ENCODE peak calls at places on chromosome 9, in four cellular contexts. F is cardiac muscle cell, L is MM.1S, H is choroid plexus epithelial cell. M is an unnamed sample.

GRCh38 chr9:130835441-130836298 is 616 bp downstream of the ABL1 start:
- DNase-seq in F (peak), L (no peak), H (peak), M (peak)

GRCh38 chr9:96243798-96244197 is 58.2 kb downstream of the HSD17B3 start:
- DNase-seq in F (no peak), L (no peak), H (no peak), M (no peak)

GRCh38 chr9:94875300-94876063 is 149.0 kb downstream of the AOPEP start:
- DNase-seq in F (no peak), L (peak), H (no peak), M (no peak)

GRCh38 chr9:127846451-127847154 is 7.9 kb downstream of the ENG start:
- DNase-seq in F (peak), L (no peak), H (peak), M (no peak)

GRCh38 chr9:132169672-132170392 is 8.0 kb downstream of the NTNG2 start:
- DNase-seq in F (peak), L (peak), H (peak), M (no peak)

GRCh38 chr9:89481161-89481915 is 16.6 kb downstream of the SEMA4D start:
- DNase-seq in F (no peak), L (no peak), H (no peak), M (no peak)

GRCh38 chr9:92716557-92716956 is 46.6 kb upstream of the IPPK start:
- DNase-seq in F (peak), L (peak), H (peak), M (peak)

GRCh38 chr9:33913541-33913940 is 96.6 kb downstream of the UBE2R2 start:
- DNase-seq in F (no peak), L (no peak), H (no peak), M (no peak)

GRCh38 chr9:135478858-135479468 is 619 bp upstream of the PPP1R26 start:
- DNase-seq in F (peak), L (peak), H (no peak), M (peak)

GRCh38 chr9:105243935-105244273 is 547 bp upstream of the SLC44A1 start:
- DNase-seq in F (no peak), L (no peak), H (no peak), M (no peak)

GRCh38 chr9:1156794-1157193 is 106.6 kb downstream of the DMRT2 start:
- DNase-seq in F (no peak), L (no peak), H (no peak), M (no peak)

GRCh38 chr9:95165004-95165403 is 152.5 kb downstream of the FANCC start:
- DNase-seq in F (no peak), L (no peak), H (no peak), M (no peak)

GRCh38 chr9:90987566-90987965 is 185.9 kb downstream of the SYK start:
- DNase-seq in F (no peak), L (no peak), H (no peak), M (no peak)

M was measured in Caki2.